ENCODE peak calls at places on chromosomes 7 and 10, in nine cellular contexts. Z is activated T-cell treated with anti-CD3 and anti-CD28 coated beads for 24 hours; L is testis; O is stimulated activated CD4-positive, alpha-beta T cell treated with anti-CD3 and anti-CD28 coated beads, Interleukin-12 subunit alpha, Interleukin-12 subunit beta, amount 100 ng/mL, for 4 hours; Y is right atrium auricular region; B is HFF-Myc; G is effector memory CD8-positive, alpha-beta T cell; N is NCI-H2171; V is AG10803. M is an unnamed sample.

GRCh38 chr10:18700555-18700850 is 41.3 kb downstream of the ARL5B start:
- DNase-seq in Z (no peak), L (no peak), O (no peak), Y (no peak), B (no peak), G (no peak), N (no peak), V (no peak), M (no peak)

GRCh38 chr7:127047521-127047920 is 205.2 kb downstream of the GRM8 start:
- DNase-seq in Z (no peak), L (no peak), O (no peak), Y (no peak), B (no peak), G (no peak), N (no peak), V (no peak), M (no peak)

GRCh38 chr10:129840196-129840590 is 123.9 kb downstream of the EBF3 start:
- DNase-seq in Z (no peak), L (no peak), O (no peak), Y (no peak), B (no peak), G (no peak), N (no peak), V (no peak), M (no peak)

GRCh38 chr7:139494835-139495568 is 11.5 kb upstream of the KLRG2 start:
- DNase-seq in Z (no peak), L (no peak), O (no peak), Y (no peak), B (no peak), G (no peak), N (no peak), V (no peak), M (peak)

GRCh38 chr7:12025246-12025645 is 185.8 kb upstream of the TMEM106B start:
- DNase-seq in Z (no peak), L (no peak), O (no peak), Y (no peak), B (no peak), G (no peak), N (no peak), V (peak), M (no peak)

GRCh38 chr10:79984851-79985250 is 35.9 kb upstream of the SFTPD start:
- DNase-seq in Z (peak), L (no peak), O (peak), Y (no peak), B (no peak), G (no peak), N (no peak), V (no peak), M (no peak)

GRCh38 chr7:138400400-138400886 is 59.6 kb upstream of the TRIM24 start:
- DNase-seq in Z (no peak), L (no peak), O (no peak), Y (no peak), B (no peak), G (no peak), N (no peak), V (no peak), M (no peak)

GRCh38 chr10:100934084-100934659 is 21.4 kb downstream of the SLF2 start:
- DNase-seq in Z (no peak), L (no peak), O (no peak), Y (no peak), B (no peak), G (no peak), N (no peak), V (no peak), M (no peak)

GRCh38 chr7:69880848-69881247 is 282.6 kb downstream of the AUTS2 start:
- DNase-seq in Z (no peak), L (no peak), O (no peak), Y (no peak), B (no peak), G (no peak), N (no peak), V (no peak), M (no peak)

M was measured in EL.